ENCODE peak calls at places on chromosomes 12 and 14, in six cellular contexts. K, D, Z, T, L and Y are unnamed samples. For H3K9me3, the result is how much of the 10 kb centered on the place peaks cover.

GRCh38 chr14:55382483-55382882 is 29.1 kb downstream of the ATG14 start:
- DNase-seq in D (no peak), T (no peak), L (no peak), Z (no peak), K (no peak), Y (no peak)

GRCh38 chr14:91872517-91873470 is 5.5 kb upstream of the TC2N start:
- DNase-seq in L (peak), Z (peak), K (no peak), T (peak), D (no peak), Y (peak)

GRCh38 chr14:101333335-101334280 is 227.7 kb upstream of the DIO3 start:
- DNase-seq in T (no peak), L (no peak), Z (no peak), D (no peak), K (no peak), Y (no peak)

GRCh38 chr14:56514663-56515371 is 64.8 kb upstream of the TMEM260 start:
- DNase-seq in T (no peak), L (no peak), K (no peak), Z (no peak), D (no peak), Y (no peak)

GRCh38 chr14:24395609-24396580 is 2.9 kb upstream of the NYNRIN start:
- DNase-seq in T (no peak), K (no peak), D (no peak), Z (no peak), L (no peak), Y (no peak)

GRCh38 chr12:114799574-114800487 is 115.9 kb upstream of the TBX3 start:
- DNase-seq in Z (peak), T (no peak), L (no peak), D (no peak), K (no peak), Y (peak)

GRCh38 chr14:65302571-65303184 is 109.9 kb upstream of the FUT8 start:
- DNase-seq in Z (peak), D (peak), T (no peak), K (no peak), L (no peak), Y (peak)

GRCh38 chr14:73662439-73663056 is 17.8 kb downstream of the DNAL1 start:
- DNase-seq in K (peak), Z (no peak), D (no peak), L (no peak), T (peak), Y (no peak)

GRCh38 chr12:117857632-117858274 is 111.0 kb downstream of the KSR2 start:
- DNase-seq in K (peak), L (no peak), Z (peak), T (peak), D (peak), Y (peak)

GRCh38 chr12:131348226-131349010 is 362.5 kb upstream of the SFSWAP start:
- DNase-seq in Z (no peak), T (no peak), D (no peak), K (no peak), L (no peak), Y (no peak)

GRCh38 chr12:96462571-96463280 is 26.7 kb upstream of the CFAP54 start:
- DNase-seq in K (no peak), Z (no peak), T (no peak), L (no peak), D (no peak), Y (no peak)

GRCh38 chr12:119115296-119115905 is 63.3 kb upstream of the HSPB8 start:
- DNase-seq in K (no peak), T (peak), Z (no peak), D (no peak), L (no peak), Y (peak)

GRCh38 chr12:99334737-99335136 is 312.8 kb upstream of the GARIN6 start:
- DNase-seq in Z (no peak), K (no peak), L (no peak), T (no peak), D (no peak), Y (no peak)

GRCh38 chr12:96258451-96258933 is 64.3 kb downstream of the ELK3 start:
- DNase-seq in T (no peak), L (no peak), Z (no peak), D (no peak), K (no peak), Y (peak)

GRCh38 chr12:82430541-82431145 is 72.3 kb downstream of the METTL25 start:
- DNase-seq in L (no peak), T (no peak), D (no peak), Z (no peak), K (no peak), Y (no peak)

GRCh38 chr14:73236157-73236556 is 1.1 kb upstream of the PAPLN start:
- DNase-seq in L (no peak), T (no peak), K (no peak), Z (no peak), D (no peak), Y (no peak)

GRCh38 chr12:130119241-130119861 is 42.9 kb upstream of the FZD10 start:
- DNase-seq in L (no peak), K (no peak), D (no peak), T (no peak), Z (no peak), Y (no peak)

DNA sequence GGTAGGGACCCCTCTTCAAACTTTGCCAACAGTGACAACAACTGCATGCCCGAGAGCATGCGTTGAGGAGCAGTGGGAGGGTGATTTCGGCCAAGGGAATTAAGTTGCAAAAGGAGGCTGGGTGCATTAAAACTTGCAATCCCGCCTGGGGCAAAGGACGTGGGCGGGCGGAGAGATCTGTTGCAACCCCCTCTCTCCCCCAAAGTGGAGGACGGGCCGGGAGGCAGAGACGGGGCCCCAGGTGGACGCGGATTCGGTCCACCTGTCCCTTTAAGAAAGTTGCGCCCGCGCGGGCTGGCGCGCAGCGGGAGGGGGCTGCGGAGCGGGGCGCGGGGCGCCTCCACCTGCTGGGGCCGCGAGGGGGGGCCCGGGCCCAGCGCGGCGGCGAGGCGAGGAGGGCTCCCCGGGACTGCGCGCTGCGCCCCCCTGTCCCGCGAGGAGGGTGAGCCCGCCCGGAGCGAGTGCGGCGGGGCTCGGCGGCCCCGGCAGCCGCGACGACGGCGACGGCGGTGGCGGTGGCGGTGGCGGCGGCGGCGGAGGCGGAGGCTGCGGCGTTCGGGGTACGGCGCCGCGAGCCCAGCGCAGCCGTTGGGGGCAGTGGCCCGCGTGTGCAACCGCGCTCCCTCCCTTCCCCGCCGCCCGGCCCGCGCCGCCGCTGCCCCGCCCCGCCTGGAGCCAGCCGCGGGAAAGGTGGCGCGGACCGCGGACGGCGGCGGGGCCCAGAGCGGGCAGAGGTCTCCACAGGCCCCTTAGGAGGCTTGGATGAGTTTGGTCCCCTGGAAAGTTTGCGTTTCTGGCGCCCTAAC is 560 bp upstream of the FOXN4 start:
- DNase-seq in D (no peak), Z (no peak), K (no peak), T (no peak), L (no peak), Y (no peak)
- H3K4me3 ChIP-seq in D (no peak), Z (peak), K (peak), T (peak), L (peak), Y (no peak)

GRCh38 chr14:29140059-29140458 is 373.5 kb downstream of the FOXG1 start:
- DNase-seq in D (no peak), Z (no peak), L (no peak), K (no peak), T (no peak), Y (no peak)
- H3K9me3 ChIP-seq in D (under half), Z (under half), L (under half), K (under half), T (under half), Y (under half)

GRCh38 chr12:3464561-3464960 is 26.4 kb upstream of the PRMT8 start:
- DNase-seq in Z (no peak), D (no peak), K (no peak), T (no peak), L (no peak), Y (no peak)
- H3K4me3 ChIP-seq in Z (no peak), D (no peak), K (no peak), T (no peak), L (no peak), Y (no peak)

DNA sequence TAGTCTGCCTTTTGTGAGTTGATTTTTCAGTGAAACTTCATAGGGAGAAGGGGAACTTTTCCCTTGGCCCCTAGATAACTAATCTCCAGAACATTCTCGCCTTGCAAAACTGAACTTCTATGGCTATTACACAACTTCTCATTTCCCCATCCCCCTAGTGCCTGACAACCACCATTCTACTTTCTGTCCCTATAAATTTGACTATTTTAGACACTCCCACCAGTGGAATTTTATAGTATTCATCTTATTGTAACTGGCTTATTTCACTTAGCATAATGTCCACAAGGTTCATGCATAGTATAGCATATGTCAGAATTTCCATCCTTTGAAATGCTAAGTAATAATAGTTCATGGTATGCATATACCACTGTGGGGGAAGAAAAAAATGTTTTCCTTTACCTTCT is 30.5 kb upstream of the CPM start:
- DNase-seq in K (no peak), Z (no peak), T (no peak), D (no peak), L (no peak), Y (no peak)
- H3K9me3 ChIP-seq in K (under half), Z (under half), T (under half), D (under half), L (under half), Y (under half)

GRCh38 chr12:27025116-27025515 is 2.8 kb downstream of the MED21 start:
- DNase-seq in L (no peak), K (no peak), T (no peak), Z (no peak), D (no peak), Y (no peak)
- H3K4me3 ChIP-seq in L (no peak), K (no peak), T (no peak), Z (no peak), D (peak), Y (no peak)

DNA sequence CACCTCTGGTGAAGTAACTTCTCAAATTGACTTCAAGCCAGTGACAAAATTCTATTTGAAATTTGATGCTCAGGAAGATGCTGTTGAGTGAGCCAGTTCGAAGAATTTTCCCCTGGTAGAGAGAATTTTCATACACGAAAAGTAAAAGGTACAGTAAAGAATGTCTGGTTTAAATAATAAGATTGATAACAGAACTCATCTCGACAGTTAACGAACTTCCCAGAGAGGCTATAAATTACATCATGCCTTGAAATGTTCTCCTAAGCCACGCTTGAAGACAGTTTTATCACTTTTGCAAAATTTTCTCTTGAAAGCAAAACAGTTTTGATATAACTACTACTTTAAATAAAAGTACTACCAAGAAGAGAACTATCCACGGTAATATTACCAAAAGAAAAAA is 14.4 kb upstream of the OR11G2 start:
- DNase-seq in D (no peak), L (no peak), K (no peak), Z (no peak), T (no peak), Y (no peak)
- H3K9me3 ChIP-seq in D (under half), L (under half), K (under half), Z (under half), T (under half), Y (under half)

GRCh38 chr12:15880721-15881120 is 1.5 kb upstream of the STRAP start:
- DNase-seq in D (no peak), T (no peak), Z (no peak), K (no peak), L (no peak), Y (no peak)
- H3K4me3 ChIP-seq in D (no peak), T (no peak), Z (no peak), K (no peak), L (no peak), Y (no peak)